ENCODE peak calls at places on chromosome 13, in four cellular contexts. One of them, this sample, is unnamed.

GRCh38 chr13:23644527-23644926 is 74.3 kb downstream of the TNFRSF19 start:
- DNase-seq in AG09319: no peak
- DNase-seq in choroid plexus epithelial cell: peak
- DNase-seq in cardiac fibroblast: peak
- DNase-seq in this sample: peak

GRCh38 chr13:70544706-70545105 is 436.5 kb upstream of the KLHL1 start:
- DNase-seq in choroid plexus epithelial cell: no peak
- DNase-seq in cardiac fibroblast: no peak
- DNase-seq in AG09319: no peak
- DNase-seq in this sample: no peak

GRCh38 chr13:65783383-65783782 is 1446.8 kb downstream of the PCDH9 start:
- DNase-seq in choroid plexus epithelial cell: no peak
- DNase-seq in AG09319: no peak
- DNase-seq in cardiac fibroblast: no peak
- DNase-seq in this sample: no peak

GRCh38 chr13:46389985-46390384 is 2.9 kb upstream of the RUBCNL start:
- DNase-seq in cardiac fibroblast: no peak
- DNase-seq in choroid plexus epithelial cell: no peak
- DNase-seq in AG09319: no peak
- DNase-seq in this sample: no peak

GRCh38 chr13:46964789-46965527 is 68.1 kb upstream of the HTR2A start:
- DNase-seq in choroid plexus epithelial cell: peak
- DNase-seq in cardiac fibroblast: peak
- DNase-seq in AG09319: no peak
- DNase-seq in this sample: peak

GRCh38 chr13:36193151-36193855 is 21.1 kb downstream of the SOHLH2 start:
- DNase-seq in cardiac fibroblast: peak
- DNase-seq in choroid plexus epithelial cell: peak
- DNase-seq in AG09319: no peak
- DNase-seq in this sample: peak

GRCh38 chr13:100827489-100828000 is 152.9 kb upstream of the TMTC4 start:
- DNase-seq in AG09319: no peak
- DNase-seq in cardiac fibroblast: peak
- DNase-seq in choroid plexus epithelial cell: no peak
- DNase-seq in this sample: peak

GRCh38 chr13:41644742-41645141 is 187.4 kb downstream of the RGCC start:
- DNase-seq in choroid plexus epithelial cell: no peak
- DNase-seq in AG09319: no peak
- DNase-seq in cardiac fibroblast: no peak
- DNase-seq in this sample: no peak

GRCh38 chr13:24096659-24097058 is 63.9 kb upstream of the SPATA13 start:
- DNase-seq in AG09319: no peak
- DNase-seq in cardiac fibroblast: no peak
- DNase-seq in choroid plexus epithelial cell: no peak
- DNase-seq in this sample: no peak

GRCh38 chr13:21671793-21672680 is 1.2 kb downstream of the FGF9 start:
- DNase-seq in AG09319: no peak
- DNase-seq in cardiac fibroblast: no peak
- DNase-seq in choroid plexus epithelial cell: no peak
- DNase-seq in this sample: no peak

GRCh38 chr13:107348931-107349330 is 781.0 kb upstream of the ARGLU1 start:
- DNase-seq in choroid plexus epithelial cell: peak
- DNase-seq in AG09319: no peak
- DNase-seq in cardiac fibroblast: peak
- DNase-seq in this sample: peak

GRCh38 chr13:24274452-24274971 is 34.9 kb upstream of the C1QTNF9 start:
- DNase-seq in AG09319: no peak
- DNase-seq in choroid plexus epithelial cell: peak
- DNase-seq in cardiac fibroblast: peak
- DNase-seq in this sample: no peak

GRCh38 chr13:107799001-107799400 is 416.3 kb downstream of the LIG4 start:
- DNase-seq in cardiac fibroblast: peak
- DNase-seq in choroid plexus epithelial cell: peak
- DNase-seq in AG09319: no peak
- DNase-seq in this sample: peak

GRCh38 chr13:101490400-101491015 is 38.0 kb downstream of the ITGBL1 start:
- DNase-seq in cardiac fibroblast: peak
- DNase-seq in choroid plexus epithelial cell: no peak
- DNase-seq in AG09319: no peak
- DNase-seq in this sample: peak

GRCh38 chr13:44434441-44435141 is 61.0 kb downstream of the SERP2 start:
- DNase-seq in cardiac fibroblast: no peak
- DNase-seq in AG09319: no peak
- DNase-seq in choroid plexus epithelial cell: no peak
- DNase-seq in this sample: no peak

GRCh38 chr13:24251525-24251924 is 57.9 kb upstream of the C1QTNF9 start:
- DNase-seq in choroid plexus epithelial cell: no peak
- DNase-seq in cardiac fibroblast: no peak
- DNase-seq in AG09319: no peak
- DNase-seq in this sample: no peak

GRCh38 chr13:106311004-106311403 is 224.5 kb downstream of the EFNB2 start:
- DNase-seq in cardiac fibroblast: peak
- DNase-seq in choroid plexus epithelial cell: no peak
- DNase-seq in AG09319: no peak
- DNase-seq in this sample: no peak

GRCh38 chr13:100497394-100497793 is 91.2 kb downstream of the GGACT start:
- DNase-seq in AG09319: no peak
- DNase-seq in cardiac fibroblast: peak
- DNase-seq in choroid plexus epithelial cell: peak
- DNase-seq in this sample: peak

GRCh38 chr13:95301135-95301946 is at the start of gene ABCC4:
- DNase-seq in choroid plexus epithelial cell: peak
- DNase-seq in AG09319: no peak
- DNase-seq in cardiac fibroblast: peak
- DNase-seq in this sample: peak

GRCh38 chr13:70249332-70250064 is 141.2 kb upstream of the KLHL1 start:
- DNase-seq in AG09319: no peak
- DNase-seq in cardiac fibroblast: peak
- DNase-seq in choroid plexus epithelial cell: peak
- DNase-seq in this sample: no peak

GRCh38 chr13:56706485-56706884 is 434.2 kb upstream of the PRR20A start:
- DNase-seq in AG09319: no peak
- DNase-seq in cardiac fibroblast: no peak
- DNase-seq in choroid plexus epithelial cell: no peak
- DNase-seq in this sample: no peak

GRCh38 chr13:20191311-20191901 is 1.3 kb downstream of the GJB2 start:
- DNase-seq in choroid plexus epithelial cell: no peak
- DNase-seq in cardiac fibroblast: no peak
- DNase-seq in AG09319: no peak
- DNase-seq in this sample: no peak

GRCh38 chr13:30829145-30829544 is 76.9 kb upstream of the MEDAG start:
- DNase-seq in cardiac fibroblast: peak
- DNase-seq in choroid plexus epithelial cell: peak
- DNase-seq in AG09319: no peak
- DNase-seq in this sample: peak

GRCh38 chr13:106103779-106104178 is 431.7 kb downstream of the EFNB2 start:
- DNase-seq in AG09319: no peak
- DNase-seq in cardiac fibroblast: peak
- DNase-seq in choroid plexus epithelial cell: peak
- DNase-seq in this sample: peak

GRCh38 chr13:95641291-95641811 is 3.2 kb downstream of the DZIP1 start:
- DNase-seq in cardiac fibroblast: peak
- DNase-seq in AG09319: no peak
- DNase-seq in choroid plexus epithelial cell: no peak
- DNase-seq in this sample: peak

GRCh38 chr13:45441633-45442032 is 23.1 kb upstream of the COG3 start:
- DNase-seq in choroid plexus epithelial cell: peak
- DNase-seq in AG09319: no peak
- DNase-seq in cardiac fibroblast: peak
- DNase-seq in this sample: peak

GRCh38 chr13:43516401-43516826 is 270.4 kb downstream of the ENOX1 start:
- DNase-seq in choroid plexus epithelial cell: peak
- DNase-seq in AG09319: peak
- DNase-seq in cardiac fibroblast: no peak
- DNase-seq in this sample: peak

GRCh38 chr13:38228322-38228721 is 121.3 kb upstream of the UFM1 start:
- DNase-seq in AG09319: no peak
- DNase-seq in cardiac fibroblast: no peak
- DNase-seq in choroid plexus epithelial cell: no peak
- DNase-seq in this sample: no peak

GRCh38 chr13:38226496-38226895 is 123.2 kb upstream of the UFM1 start:
- DNase-seq in AG09319: no peak
- DNase-seq in choroid plexus epithelial cell: no peak
- DNase-seq in cardiac fibroblast: no peak
- DNase-seq in this sample: no peak

GRCh38 chr13:38223093-38223492 is 126.6 kb upstream of the UFM1 start:
- DNase-seq in AG09319: no peak
- DNase-seq in choroid plexus epithelial cell: peak
- DNase-seq in cardiac fibroblast: peak
- DNase-seq in this sample: peak
- TF ChIP-seq CTCF in AG09319: peak
- TF ChIP-seq CTCF in choroid plexus epithelial cell: peak
- TF ChIP-seq CTCF in cardiac fibroblast: peak
- TF ChIP-seq CTCF in this sample: peak

GRCh38 chr13:82766732-82767321 is 1115.4 kb downstream of the SLITRK1 start:
- DNase-seq in AG09319: no peak
- DNase-seq in choroid plexus epithelial cell: no peak
- DNase-seq in cardiac fibroblast: no peak
- DNase-seq in this sample: no peak

GRCh38 chr13:82772802-82773201 is 1109.5 kb downstream of the SLITRK1 start:
- DNase-seq in cardiac fibroblast: no peak
- DNase-seq in choroid plexus epithelial cell: peak
- DNase-seq in AG09319: no peak
- DNase-seq in this sample: peak
- TF ChIP-seq CTCF in cardiac fibroblast: no peak
- TF ChIP-seq CTCF in choroid plexus epithelial cell: no peak
- TF ChIP-seq CTCF in AG09319: no peak
- TF ChIP-seq CTCF in this sample: no peak

GRCh38 chr13:79806821-79807220 is 325.9 kb downstream of the NDFIP2 start:
- DNase-seq in cardiac fibroblast: no peak
- DNase-seq in choroid plexus epithelial cell: no peak
- DNase-seq in AG09319: no peak
- DNase-seq in this sample: no peak
- TF ChIP-seq CTCF in cardiac fibroblast: no peak
- TF ChIP-seq CTCF in choroid plexus epithelial cell: peak
- TF ChIP-seq CTCF in AG09319: no peak
- TF ChIP-seq CTCF in this sample: no peak

GRCh38 chr13:49220035-49220855 is at the start of gene MLNR:
- DNase-seq in choroid plexus epithelial cell: no peak
- DNase-seq in AG09319: no peak
- DNase-seq in cardiac fibroblast: no peak
- DNase-seq in this sample: peak
- TF ChIP-seq CTCF in choroid plexus epithelial cell: no peak
- TF ChIP-seq CTCF in AG09319: no peak
- TF ChIP-seq CTCF in cardiac fibroblast: no peak
- TF ChIP-seq CTCF in this sample: no peak

DNA sequence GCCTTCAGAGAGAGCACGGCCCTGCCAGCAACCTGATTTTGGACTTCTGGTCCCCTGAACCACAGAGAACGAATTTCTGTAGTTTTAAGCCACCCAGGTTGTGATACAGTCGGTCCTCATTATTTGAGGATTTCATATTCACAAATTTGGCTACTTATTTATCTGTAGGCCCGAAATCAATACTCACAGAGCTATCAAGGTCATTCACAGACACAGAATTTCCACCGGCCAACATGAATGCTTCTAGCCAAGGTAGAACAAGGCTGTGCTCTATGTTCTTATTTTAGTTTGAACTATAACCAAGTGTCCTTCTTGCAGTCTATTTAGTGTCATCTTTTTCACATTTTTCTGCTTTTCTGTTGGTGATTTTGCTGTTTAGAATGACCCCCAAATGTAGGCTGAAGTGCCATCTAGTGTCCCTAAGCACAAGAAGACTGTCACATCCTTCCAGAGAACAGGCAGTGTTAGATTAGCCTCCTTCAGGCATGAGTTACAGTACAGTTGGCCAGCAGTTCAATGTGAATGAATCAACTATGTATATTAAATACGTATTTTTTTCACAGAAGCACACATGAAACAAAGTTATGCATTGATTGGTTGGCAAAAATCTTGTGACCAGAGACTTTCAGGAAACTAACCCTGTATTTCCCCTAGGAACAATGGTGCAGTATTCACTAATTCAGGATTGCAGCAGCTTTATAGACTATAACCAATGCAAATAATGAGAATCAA is 63.5 kb downstream of the C13orf42 start:
- DNase-seq in AG09319: no peak
- DNase-seq in choroid plexus epithelial cell: no peak
- DNase-seq in cardiac fibroblast: no peak
- DNase-seq in this sample: no peak
- TF ChIP-seq CTCF in AG09319: no peak
- TF ChIP-seq CTCF in choroid plexus epithelial cell: no peak
- TF ChIP-seq CTCF in cardiac fibroblast: no peak
- TF ChIP-seq CTCF in this sample: no peak

GRCh38 chr13:98984983-98985382 is 7.1 kb upstream of the DOCK9 start:
- DNase-seq in cardiac fibroblast: no peak
- DNase-seq in AG09319: no peak
- DNase-seq in choroid plexus epithelial cell: no peak
- DNase-seq in this sample: no peak
- TF ChIP-seq CTCF in cardiac fibroblast: no peak
- TF ChIP-seq CTCF in AG09319: no peak
- TF ChIP-seq CTCF in choroid plexus epithelial cell: no peak
- TF ChIP-seq CTCF in this sample: no peak

GRCh38 chr13:110984798-110985197 is 69.9 kb upstream of the ANKRD10 start:
- DNase-seq in choroid plexus epithelial cell: no peak
- DNase-seq in AG09319: no peak
- DNase-seq in cardiac fibroblast: no peak
- DNase-seq in this sample: no peak

GRCh38 chr13:110984392-110984791 is 69.5 kb upstream of the ANKRD10 start:
- DNase-seq in choroid plexus epithelial cell: no peak
- DNase-seq in AG09319: no peak
- DNase-seq in cardiac fibroblast: no peak
- DNase-seq in this sample: no peak

GRCh38 chr13:110989331-110989730 is 74.5 kb upstream of the ANKRD10 start:
- DNase-seq in choroid plexus epithelial cell: peak
- DNase-seq in AG09319: no peak
- DNase-seq in cardiac fibroblast: no peak
- DNase-seq in this sample: peak

GRCh38 chr13:110981379-110981778 is 66.5 kb upstream of the ANKRD10 start:
- DNase-seq in AG09319: no peak
- DNase-seq in choroid plexus epithelial cell: no peak
- DNase-seq in cardiac fibroblast: no peak
- DNase-seq in this sample: no peak

DNA sequence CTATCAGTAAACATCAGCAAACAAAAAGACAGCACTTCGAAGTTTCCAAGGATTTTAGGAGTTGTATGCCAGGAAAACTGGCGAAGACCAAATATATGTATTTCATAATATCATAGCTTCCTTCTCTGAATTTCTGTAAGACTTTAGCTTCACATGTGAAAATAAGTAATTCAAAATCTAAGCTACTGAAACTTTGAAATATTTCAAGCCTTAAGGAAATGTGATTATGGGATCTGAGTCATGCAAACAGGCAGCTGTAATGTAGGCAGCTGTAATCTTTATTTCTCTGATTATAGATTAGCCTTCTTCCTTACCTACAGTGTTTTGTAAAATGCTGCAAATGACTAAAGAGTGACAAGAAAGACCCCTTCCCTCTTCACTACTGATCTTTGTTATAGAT is 70.7 kb upstream of the ANKRD10 start:
- DNase-seq in cardiac fibroblast: no peak
- DNase-seq in AG09319: no peak
- DNase-seq in choroid plexus epithelial cell: peak
- DNase-seq in this sample: no peak
- TF ChIP-seq CTCF in cardiac fibroblast: no peak
- TF ChIP-seq CTCF in AG09319: no peak
- TF ChIP-seq CTCF in choroid plexus epithelial cell: no peak
- TF ChIP-seq CTCF in this sample: no peak

GRCh38 chr13:73704587-73704986 is 429.6 kb downstream of the KLF12 start:
- DNase-seq in choroid plexus epithelial cell: no peak
- DNase-seq in AG09319: no peak
- DNase-seq in cardiac fibroblast: no peak
- DNase-seq in this sample: no peak
- TF ChIP-seq CTCF in choroid plexus epithelial cell: no peak
- TF ChIP-seq CTCF in AG09319: no peak
- TF ChIP-seq CTCF in cardiac fibroblast: no peak
- TF ChIP-seq CTCF in this sample: no peak

GRCh38 chr13:60329221-60329983 is 67.6 kb upstream of the TDRD3 start:
- DNase-seq in AG09319: peak
- DNase-seq in choroid plexus epithelial cell: peak
- DNase-seq in cardiac fibroblast: peak
- DNase-seq in this sample: peak
- TF ChIP-seq CTCF in AG09319: peak
- TF ChIP-seq CTCF in choroid plexus epithelial cell: peak
- TF ChIP-seq CTCF in cardiac fibroblast: peak
- TF ChIP-seq CTCF in this sample: peak